ENCODE peak calls at places on chromosomes 3 and 15, in seven cellular contexts. V is CD4-positive, alpha-beta T cell; K is lower lobe of right lung; F is hepatocyte; I is breast epithelium; H is psoas muscle; W is left lung. C is an unnamed sample.

GRCh38 chr15:90400005-90400758 is 12.1 kb downstream of the IQGAP1 start:
- DNase-seq in F (no peak), K (no peak), V (no peak), H (no peak), W (no peak), I (no peak), C (no peak)

GRCh38 chr3:194619741-194620140 is 13.5 kb downstream of the TMEM44 start:
- DNase-seq in H (peak; percentile 23), V (no peak), W (peak; percentile 40), K (no peak), F (no peak), I (no peak), C (no peak)

GRCh38 chr3:22908974-22909507 is 294.1 kb upstream of the UBE2E2 start:
- DNase-seq in I (no peak), K (no peak), W (no peak), H (no peak), V (no peak), F (no peak), C (no peak)

GRCh38 chr15:40982855-40983254 is 29.6 kb downstream of the CHAC1 start:
- DNase-seq in V (no peak), K (no peak), I (no peak), F (no peak), W (no peak), H (no peak), C (no peak)

GRCh38 chr15:56124391-56124790 is 119.3 kb downstream of the RFX7 start:
- DNase-seq in H (no peak), V (no peak), I (no peak), W (no peak), K (no peak), F (no peak), C (no peak)

GRCh38 chr15:68469162-68470048 is 37.4 kb upstream of the ITGA11 start:
- DNase-seq in V (no peak), H (no peak), F (no peak), K (no peak), W (no peak), I (no peak), C (no peak)

GRCh38 chr3:171038342-171038741 is 11.8 kb upstream of the SLC2A2 start:
- DNase-seq in F (no peak), V (no peak), I (no peak), H (no peak), K (no peak), W (no peak), C (no peak)

GRCh38 chr3:170724599-170724998 is 138.7 kb upstream of the SLC7A14 start:
- DNase-seq in K (no peak), H (no peak), I (no peak), V (no peak), W (no peak), F (no peak), C (no peak)

GRCh38 chr3:14785207-14786155 is 33.3 kb upstream of the FGD5 start:
- DNase-seq in K (no peak), F (no peak), V (no peak), W (no peak), I (no peak), H (no peak), C (no peak)

GRCh38 chr3:47163023-47163989 is 607 bp downstream of the SETD2 start:
- DNase-seq in K (peak; percentile 67), V (peak; percentile 37), H (peak; percentile 69), W (peak; percentile 89), I (no peak), F (peak; percentile 75), C (peak; percentile 13)

GRCh38 chr3:96863129-96863740 is 48.8 kb downstream of the EPHA6 start:
- DNase-seq in I (peak; percentile 27), V (no peak), H (no peak), W (no peak), F (peak; percentile 72), K (no peak), C (no peak)

GRCh38 chr3:32147935-32148334 is 41.5 kb downstream of the GPD1L start:
- DNase-seq in F (no peak), V (no peak), K (no peak), W (no peak), I (no peak), H (no peak), C (no peak)

GRCh38 chr15:38670142-38671002 is 105.8 kb upstream of the RASGRP1 start:
- DNase-seq in W (no peak), K (no peak), I (no peak), H (no peak), F (no peak), V (peak; percentile 62), C (no peak)

GRCh38 chr15:101712078-101712477 is 12.2 kb downstream of the TARS3 start:
- DNase-seq in V (no peak), H (no peak), K (no peak), I (no peak), F (no peak), W (no peak), C (no peak)

GRCh38 chr3:157938154-157938774 is 168.0 kb downstream of the SHOX2 start:
- DNase-seq in H (no peak), I (no peak), W (no peak), K (no peak), V (no peak), F (no peak), C (no peak)

GRCh38 chr15:71142780-71143179 is 27.5 kb downstream of the THSD4 start:
- DNase-seq in W (no peak), F (no peak), I (no peak), V (no peak), H (no peak), K (no peak), C (no peak)

GRCh38 chr15:48001393-48002059 is 119.3 kb upstream of the SLC24A5 start:
- DNase-seq in I (no peak), H (no peak), F (no peak), K (no peak), W (no peak), V (no peak), C (no peak)

GRCh38 chr3:141380987-141381386 is 12.7 kb downstream of the ZBTB38 start:
- DNase-seq in K (no peak), F (no peak), W (no peak), H (no peak), I (no peak), V (no peak), C (no peak)

GRCh38 chr3:127690106-127690505 is 17.4 kb downstream of the ABTB1 start:
- DNase-seq in I (no peak), K (peak; percentile 37), V (no peak), F (peak; percentile 48), H (peak; percentile 33), W (peak; percentile 45), C (no peak)

GRCh38 chr3:177607596-177607995 is 410.3 kb upstream of the TBL1XR1 start:
- DNase-seq in W (no peak), V (no peak), H (no peak), K (no peak), F (no peak), I (no peak), C (no peak)

GRCh38 chr3:124456506-124456905 is 273.7 kb upstream of the UMPS start:
- DNase-seq in H (no peak), K (no peak), F (no peak), V (no peak), W (no peak), I (no peak), C (no peak)

GRCh38 chr3:14847613-14848541 is 29.1 kb downstream of the FGD5 start:
- DNase-seq in F (peak; percentile 66), W (no peak), H (peak; percentile 81), I (no peak), K (peak; percentile 70), V (no peak), C (no peak)

GRCh38 chr3:85433334-85433733 is 474.5 kb downstream of the CADM2 start:
- DNase-seq in V (no peak), H (no peak), I (no peak), W (no peak), K (no peak), F (no peak), C (no peak)

GRCh38 chr3:169215461-169215860 is 448.1 kb downstream of the MECOM start:
- DNase-seq in H (no peak), K (no peak), I (no peak), F (no peak), W (no peak), V (no peak), C (no peak)

GRCh38 chr3:169215953-169216352 is 447.6 kb downstream of the MECOM start:
- DNase-seq in I (no peak), K (no peak), V (no peak), H (no peak), F (no peak), W (no peak), C (no peak)

GRCh38 chr3:169218314-169218983 is 445.1 kb downstream of the MECOM start:
- DNase-seq in I (no peak), H (no peak), K (no peak), V (no peak), F (peak; percentile 67), W (no peak), C (peak; percentile 32)
- TF ChIP-seq CTCF in I (no peak), H (peak; percentile 36), K (peak; percentile 63), V (no peak), F (peak; percentile 66), W (peak; percentile 49), C (peak; percentile 54)

GRCh38 chr15:88759872-88760271 is 43.4 kb upstream of the ACAN start:
- DNase-seq in K (no peak), H (no peak), W (no peak), I (no peak), V (no peak), F (no peak), C (no peak)
- H3K27me3 ChIP-seq in K (peaks cover 3% of the 10 kb centered on the region), H (no peaks in the 10 kb centered on the region), W (peaks cover 8% of the 10 kb centered on the region), I (no peaks in the 10 kb centered on the region), V (no peaks in the 10 kb centered on the region), F (peaks cover 2% of the 10 kb centered on the region), C (no peaks in the 10 kb centered on the region)

DNA sequence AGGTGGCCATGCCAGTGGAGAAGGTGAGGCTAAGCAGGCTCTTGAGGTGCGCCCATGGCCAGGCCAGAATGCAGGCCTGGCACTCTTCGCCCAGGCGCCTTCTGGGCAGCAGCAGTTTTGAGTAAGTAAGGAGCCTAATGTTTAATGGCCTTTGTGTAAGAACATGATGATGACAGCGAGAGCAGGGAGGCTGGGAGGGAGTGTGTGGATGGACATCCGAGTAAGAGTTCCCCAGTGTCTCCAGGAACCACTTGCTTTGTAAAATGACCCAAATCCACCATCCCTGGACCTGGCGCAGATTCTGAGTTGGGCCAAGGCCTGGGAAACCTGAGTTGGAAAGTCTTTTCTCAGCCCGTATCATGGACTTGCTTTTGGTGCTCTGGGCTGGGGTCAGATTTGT is 24.1 kb downstream of the KLF13 start:
- DNase-seq in W (no peak), V (no peak), I (no peak), H (no peak), F (no peak), K (no peak), C (no peak)
- H3K27ac ChIP-seq in W (peak overlapping the region; percentile 94), V (peak overlapping the region; percentile 46), I (peak overlapping the region; percentile 10), H (peak overlapping the region; percentile 97), F (no peak overlapping the region), K (peak overlapping the region; percentile 7), C (no peak overlapping the region)

DNA sequence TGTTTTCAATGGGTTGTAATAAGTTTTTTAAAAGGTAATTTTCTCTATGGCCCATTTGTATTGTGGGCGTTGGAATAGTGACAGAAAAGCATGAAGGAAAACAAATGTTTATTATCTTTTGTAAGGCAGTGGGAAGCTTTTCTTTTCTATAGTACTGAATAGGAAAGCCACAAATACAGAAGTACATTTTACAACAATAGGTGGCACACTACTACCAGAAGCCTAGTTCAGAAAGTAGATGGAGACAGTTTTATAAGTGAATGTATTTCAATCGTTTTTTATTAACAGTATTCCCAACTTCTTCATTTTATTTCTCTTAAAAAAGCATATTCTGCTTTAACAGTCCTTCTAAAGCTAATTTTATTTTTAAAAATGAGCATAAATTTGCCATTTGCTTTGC is 296.7 kb downstream of the PTPRG start:
- DNase-seq in W (no peak), K (no peak), I (no peak), F (no peak), V (no peak), H (no peak), C (no peak)
- TF ChIP-seq CTCF in W (peak; percentile 33), K (peak; percentile 36), I (no peak), F (peak; percentile 64), V (no peak), H (peak; percentile 68), C (peak; percentile 55)

GRCh38 chr15:60009581-60010379 is 5.7 kb downstream of the FOXB1 start:
- DNase-seq in F (no peak), I (no peak), H (no peak), K (no peak), V (no peak), W (peak; percentile 47), C (no peak)
- H3K27me3 ChIP-seq in F (peaks cover 98% of the 10 kb centered on the region), I (peaks cover 93% of the 10 kb centered on the region), H (peaks cover 23% of the 10 kb centered on the region), K (peaks cover 97% of the 10 kb centered on the region), V (peaks cover 82% of the 10 kb centered on the region), W (peaks cover 100% of the 10 kb centered on the region), C (peaks cover 82% of the 10 kb centered on the region)

C was measured in dorsolateral prefrontal cortex.